ENCODE peak calls at places on chromosome 22, in six cellular contexts. O, N, I, H, E and B are unnamed samples.
A peak's percentile ranks its signal among the peaks of the same experiment; 100 is the strongest.

GRCh38 chr22:28977050-28977449 is 84.6 kb downstream of the C22orf31 start:
- DNase-seq in O (no peak), N (no peak), I (no peak), H (no peak), E (no peak), B (no peak)

GRCh38 chr22:29325785-29326315 is 10.4 kb upstream of the RASL10A start:
- DNase-seq in O (no peak), N (no peak), I (no peak), H (no peak), E (no peak), B (no peak)

GRCh38 chr22:21752276-21752675 is 16.7 kb upstream of the YPEL1 start:
- DNase-seq in O (no peak), N (no peak), I (no peak), H (no peak), E (no peak), B (no peak)

GRCh38 chr22:30286813-30287625 is 2.3 kb downstream of the CASTOR1 start:
- DNase-seq in O (no peak), N (peak; percentile 80), I (peak; percentile 79), H (no peak), E (no peak), B (peak; percentile 89)

GRCh38 chr22:36860821-36861659 is at the start of gene NCF4:
- DNase-seq in O (peak; percentile 19), N (peak; percentile 44), I (peak; percentile 69), H (no peak), E (no peak), B (no peak)

GRCh38 chr22:31846161-31847115 is 92.6 kb downstream of the DEPDC5 start:
- DNase-seq in O (no peak), N (no peak), I (no peak), H (no peak), E (no peak), B (no peak)

GRCh38 chr22:24060375-24060788 is 49.3 kb downstream of the CABIN1 start:
- DNase-seq in O (peak; percentile 45), N (no peak), I (no peak), H (no peak), E (peak; percentile 64), B (no peak)

GRCh38 chr22:40043086-40043485 is 48.3 kb downstream of the FAM83F start:
- DNase-seq in O (no peak), N (no peak), I (peak; percentile 65), H (no peak), E (peak; percentile 40), B (no peak)

GRCh38 chr22:42484506-42484905 is 35.1 kb downstream of the RRP7A start:
- DNase-seq in O (no peak), N (no peak), I (no peak), H (no peak), E (no peak), B (no peak)

GRCh38 chr22:41308054-41308453 is 6.7 kb downstream of the ZC3H7B start:
- DNase-seq in O (no peak), N (no peak), I (no peak), H (no peak), E (no peak), B (no peak)

GRCh38 chr22:40631925-40632324 is 4.6 kb downstream of the MRTFA start:
- DNase-seq in O (no peak), N (no peak), I (no peak), H (no peak), E (no peak), B (no peak)

GRCh38 chr22:38218661-38219331 is 17.0 kb downstream of the MAFF start:
- DNase-seq in O (peak; percentile 43), N (peak; percentile 94), I (peak; percentile 65), H (peak; percentile 57), E (peak; percentile 80), B (no peak)

GRCh38 chr22:30444632-30445437 is 19.3 kb downstream of the MTFP1 start:
- DNase-seq in O (no peak), N (peak; percentile 53), I (peak; percentile 62), H (peak; percentile 60), E (no peak), B (peak; percentile 87)

GRCh38 chr22:43014062-43014875 is 680 bp downstream of the PACSIN2 start:
- DNase-seq in O (no peak), N (peak; percentile 44), I (peak; percentile 63), H (peak; percentile 36), E (no peak), B (peak; percentile 40)

GRCh38 chr22:29195118-29195963 is 10.4 kb upstream of the EMID1 start:
- DNase-seq in O (no peak), N (no peak), I (no peak), H (no peak), E (no peak), B (no peak)

GRCh38 chr22:37383342-37383741 is 43.9 kb downstream of the ELFN2 start:
- DNase-seq in O (no peak), N (no peak), I (no peak), H (no peak), E (no peak), B (no peak)

GRCh38 chr22:23583836-23584235 is 3.7 kb upstream of the IGLL1 start:
- DNase-seq in O (no peak), N (no peak), I (no peak), H (no peak), E (no peak), B (no peak)

GRCh38 chr22:31496735-31497146 is 405 bp downstream of the SFI1 start:
- DNase-seq in O (no peak), N (no peak), I (peak; percentile 49), H (no peak), E (no peak), B (no peak)

GRCh38 chr22:37633693-37634504 is 5.6 kb upstream of the SH3BP1 start:
- DNase-seq in O (no peak), N (peak; percentile 50), I (peak; percentile 75), H (no peak), E (peak; percentile 23), B (peak; percentile 33)

DNA sequence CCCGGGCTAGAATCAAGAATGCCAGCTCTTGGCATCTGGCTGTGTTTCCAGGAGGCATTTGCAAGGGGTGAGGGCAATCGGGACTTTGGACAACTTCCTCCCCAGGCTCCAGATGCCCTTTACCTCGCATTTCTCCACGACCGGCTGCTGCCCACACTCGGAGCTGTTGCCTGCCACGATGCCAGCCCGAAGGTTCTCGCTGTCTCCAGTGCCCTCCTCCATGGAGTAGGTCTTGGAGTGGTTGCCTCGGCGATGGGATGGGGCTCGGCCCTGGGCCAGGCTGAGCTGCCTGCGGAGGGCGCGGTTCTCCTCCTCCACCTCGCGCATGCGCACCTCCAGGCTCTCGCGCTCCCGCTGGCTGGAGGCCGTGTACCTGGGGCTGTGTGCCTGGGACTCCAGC is 270.0 kb downstream of the LARGE1 start:
- DNase-seq in O (no peak), N (no peak), I (peak; percentile 46), H (no peak), E (no peak), B (no peak)
- H3K4me3 ChIP-seq in O (no peak overlapping the region), N (no peak overlapping the region), I (no peak overlapping the region), H (no peak overlapping the region), E (no peak overlapping the region), B (no peak overlapping the region)

GRCh38 chr22:19719488-19720021 is 3.8 kb upstream of the GP1BB start:
- DNase-seq in O (no peak), N (no peak), I (no peak), H (no peak), E (no peak), B (no peak)

GRCh38 chr22:19722175-19722914 is 994 bp upstream of the GP1BB start:
- DNase-seq in O (no peak), N (no peak), I (no peak), H (no peak), E (no peak), B (no peak)

GRCh38 chr22:19721486-19722172 is 1.7 kb upstream of the GP1BB start:
- DNase-seq in O (no peak), N (no peak), I (no peak), H (no peak), E (no peak), B (no peak)

GRCh38 chr22:19720150-19720827 is 3.0 kb upstream of the GP1BB start:
- DNase-seq in O (no peak), N (no peak), I (no peak), H (no peak), E (no peak), B (no peak)

DNA sequence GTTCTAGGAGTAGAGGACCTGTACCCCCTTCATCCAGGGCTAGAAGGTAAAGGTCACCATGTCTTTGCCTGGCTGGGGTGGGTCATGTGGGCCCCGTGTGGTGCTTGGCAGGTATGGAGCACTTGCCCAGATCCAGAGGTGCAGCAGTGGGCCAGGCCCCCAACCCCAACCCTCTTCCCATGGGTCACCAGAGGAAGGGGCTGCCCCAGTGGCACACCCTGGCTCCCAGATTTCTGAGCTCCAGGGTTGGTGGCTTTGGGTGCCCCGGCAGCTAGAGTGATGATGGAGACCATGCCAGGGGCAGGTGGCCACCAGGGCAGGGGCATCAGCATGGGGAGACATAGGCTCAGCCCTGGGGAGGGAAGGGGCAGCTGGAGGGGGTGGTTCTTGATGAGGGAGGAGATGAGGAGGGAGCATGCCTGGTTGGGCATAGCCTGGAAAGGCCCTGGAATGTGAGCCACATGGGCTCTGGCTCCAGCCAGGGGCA is 2.3 kb upstream of the GP1BB start:
- DNase-seq in O (no peak), N (no peak), I (no peak), H (no peak), E (no peak), B (no peak)
- H3K4me3 ChIP-seq in O (no peak overlapping the region), N (no peak overlapping the region), I (no peak overlapping the region), H (no peak overlapping the region), E (no peak overlapping the region), B (no peak overlapping the region)

GRCh38 chr22:45975266-45976161 is 1.4 kb downstream of the WNT7B start:
- DNase-seq in O (no peak), N (no peak), I (no peak), H (no peak), E (no peak), B (no peak)
- H3K4me3 ChIP-seq in O (no peak overlapping the region), N (peak overlapping the region; percentile 99), I (no peak overlapping the region), H (peak overlapping the region; percentile 2), E (no peak overlapping the region), B (no peak overlapping the region)

GRCh38 chr22:50675553-50676199 is 3.1 kb downstream of the SHANK3 start:
- DNase-seq in O (no peak), N (no peak), I (no peak), H (no peak), E (no peak), B (no peak)
- H3K4me3 ChIP-seq in O (no peak overlapping the region), N (peak overlapping the region; percentile 58), I (no peak overlapping the region), H (peak overlapping the region; percentile 75), E (no peak overlapping the region), B (peak overlapping the region; percentile 62)

DNA sequence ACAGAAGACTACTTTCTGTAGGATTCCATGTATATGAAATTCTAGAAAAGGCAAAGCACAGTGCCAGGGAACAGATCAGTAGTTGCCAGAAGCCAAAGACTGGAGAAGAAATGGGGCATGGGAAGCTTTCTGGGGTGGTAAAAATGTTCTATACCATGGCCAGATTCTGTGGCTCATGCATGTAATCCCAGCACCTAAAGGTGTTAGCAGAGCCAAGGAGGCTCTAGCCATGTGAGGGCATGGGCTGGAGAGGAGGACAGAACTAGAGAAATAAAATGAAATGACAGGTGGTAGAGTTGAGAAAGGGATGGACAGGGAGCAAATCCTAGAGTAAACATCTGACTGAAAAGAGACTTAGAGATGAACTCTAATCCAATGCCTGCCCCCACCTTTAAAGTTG is 26.9 kb upstream of the HMGXB4 start:
- DNase-seq in O (no peak), N (no peak), I (no peak), H (no peak), E (no peak), B (no peak)
- H3K4me3 ChIP-seq in O (no peak overlapping the region), N (peak overlapping the region; percentile 27), I (no peak overlapping the region), H (no peak overlapping the region), E (no peak overlapping the region), B (peak overlapping the region; percentile 8)

GRCh38 chr22:50266994-50267393 is 3.2 kb downstream of the MAPK11 start:
- DNase-seq in O (no peak), N (no peak), I (no peak), H (no peak), E (no peak), B (no peak)
- H3K4me3 ChIP-seq in O (peak overlapping the region; percentile 65), N (no peak overlapping the region), I (no peak overlapping the region), H (no peak overlapping the region), E (no peak overlapping the region), B (no peak overlapping the region)